ENCODE peak calls at places on chromosomes 3 and 15, in four cellular contexts. T is progenitor cell of endocrine pancreas; J is pancreas; W is stimulated activated CD4-positive, alpha-beta T cell treated with anti-CD3 and anti-CD28 coated beads, Interleukin-2, amount 100 ng/mL, for 24 hours. Y is an unnamed sample.
A peak's percentile ranks its signal among the peaks of the same experiment; 100 is the strongest.

GRCh38 chr3:101898752-101899169 is 49.4 kb downstream of the NFKBIZ start:
- DNase-seq in W (no peak), T (no peak), J (no peak), Y (no peak)

GRCh38 chr3:27289769-27290413 is 79.3 kb downstream of the NEK10 start:
- DNase-seq in T (no peak), J (no peak), W (no peak), Y (no peak)

GRCh38 chr3:105905328-105905727 is 36.5 kb upstream of the CBLB start:
- DNase-seq in W (no peak), J (no peak), T (no peak), Y (no peak)

GRCh38 chr15:44550256-44550655 is 13.3 kb downstream of the EIF3J start:
- DNase-seq in W (no peak), T (no peak), J (no peak), Y (no peak)

GRCh38 chr3:5138214-5138981 is 16.3 kb downstream of the ARL8B start:
- DNase-seq in W (no peak), J (no peak), T (no peak), Y (no peak)

GRCh38 chr15:26771917-26772587 is 814 bp downstream of the GABRB3 start:
- DNase-seq in W (no peak), T (no peak), J (peak; percentile 36), Y (no peak)

GRCh38 chr3:10855871-10856662 is 40.0 kb downstream of the SLC6A11 start:
- DNase-seq in T (no peak), W (no peak), J (no peak), Y (no peak)

GRCh38 chr15:52191207-52191606 is at the start of gene GNB5:
- DNase-seq in J (no peak), T (no peak), W (no peak), Y (no peak)

GRCh38 chr3:12818273-12818672 is 21.8 kb downstream of the CAND2 start:
- DNase-seq in J (no peak), T (no peak), W (no peak), Y (no peak)